ENCODE peak calls at places on chromosomes 12 and 14, in ten cellular contexts. A, B, M, G, R, I, S, J, N and D are unnamed samples.

GRCh38 chr12:131105736-131106356 is 152.1 kb downstream of the ADGRD1 start:
- DNase-seq in S (no peak), R (peak; percentile 40), N (no peak), M (peak; percentile 4), J (peak; percentile 52), G (no peak), A (no peak), I (no peak), B (no peak), D (no peak)

GRCh38 chr12:54018608-54018984 is 9.6 kb upstream of the HOXC6 start:
- DNase-seq in S (no peak), A (no peak), G (peak; percentile 54), R (no peak), B (peak; percentile 90), I (peak; percentile 77), M (no peak), J (no peak), N (no peak), D (no peak)

GRCh38 chr14:50845166-50845565 is 14.2 kb upstream of the NIN start:
- DNase-seq in G (no peak), S (no peak), A (no peak), M (no peak), J (no peak), N (no peak), R (no peak), I (no peak), B (no peak), D (no peak)

GRCh38 chr12:118960865-118961264 is 20.5 kb upstream of the SRRM4 start:
- DNase-seq in I (no peak), N (no peak), B (no peak), M (no peak), S (no peak), R (no peak), A (no peak), G (no peak), J (no peak), D (no peak)

GRCh38 chr12:91852646-91853045 is 293.0 kb downstream of the BTG1 start:
- DNase-seq in N (no peak), I (no peak), R (no peak), G (no peak), S (no peak), M (no peak), A (peak; percentile 53), J (no peak), B (no peak), D (no peak)

GRCh38 chr14:35257809-35258208 is 34.4 kb upstream of the PSMA6 start:
- DNase-seq in M (no peak), N (no peak), R (no peak), A (peak; percentile 63), J (no peak), G (no peak), S (no peak), I (no peak), B (no peak), D (no peak)

GRCh38 chr14:76314521-76314951 is 61.4 kb upstream of the ESRRB start:
- DNase-seq in J (no peak), B (no peak), G (no peak), A (no peak), N (no peak), I (no peak), M (no peak), R (no peak), S (no peak), D (no peak)

GRCh38 chr12:123559468-123559867 is 24.9 kb upstream of the TMED2 start:
- DNase-seq in N (no peak), A (no peak), G (no peak), J (no peak), R (no peak), B (no peak), S (no peak), I (no peak), M (no peak), D (no peak)

GRCh38 chr14:96380735-96381134 is 11.2 kb upstream of the AK7 start:
- DNase-seq in M (no peak), B (no peak), R (no peak), J (no peak), N (no peak), I (no peak), G (no peak), S (no peak), A (no peak), D (no peak)

GRCh38 chr12:51392556-51393237 is 1.5 kb upstream of the GALNT6 start:
- DNase-seq in R (no peak), S (no peak), G (no peak), M (peak; percentile 57), N (no peak), I (peak; percentile 5), A (peak; percentile 24), J (no peak), B (no peak), D (peak; percentile 62)

GRCh38 chr14:97412933-97413574 is 615.9 kb downstream of the VRK1 start:
- DNase-seq in A (no peak), G (no peak), S (no peak), I (no peak), J (no peak), N (no peak), M (no peak), R (no peak), B (no peak), D (no peak)

GRCh38 chr12:31890295-31891285 is 68.6 kb upstream of the RESF1 start:
- DNase-seq in R (no peak), J (no peak), M (no peak), S (no peak), N (no peak), I (no peak), G (no peak), B (no peak), A (no peak), D (no peak)

GRCh38 chr12:91918431-91918830 is 227.2 kb downstream of the BTG1 start:
- DNase-seq in B (no peak), N (no peak), G (no peak), R (no peak), A (no peak), J (no peak), S (no peak), M (no peak), I (no peak), D (no peak)

GRCh38 chr12:18250313-18250916 is 10.9 kb upstream of the PIK3C2G start:
- DNase-seq in R (no peak), G (peak; percentile 58), N (no peak), J (no peak), I (no peak), M (no peak), B (no peak), A (peak; percentile 84), S (peak; percentile 80), D (peak; percentile 57)